ENCODE peak calls at places on chromosomes 16 and 17, in six cellular contexts. One of them, this sample, is unnamed. For H3K4me1, the result is how much of the 10 kb centered on the place peaks cover.

GRCh38 chr16:4839942-4840341 is 7.1 kb downstream of the GLYR1 start:
- DNase-seq in adrenal gland: no peak
- DNase-seq in GM12878: no peak
- DNase-seq in psoas muscle: no peak
- DNase-seq in left ventricle myocardium inferior: no peak
- DNase-seq in A549: peak
- DNase-seq in this sample: no peak

GRCh38 chr17:17387461-17388362 is 84.5 kb downstream of the NT5M start:
- DNase-seq in psoas muscle: no peak
- DNase-seq in A549: peak
- DNase-seq in adrenal gland: no peak
- DNase-seq in GM12878: no peak
- DNase-seq in left ventricle myocardium inferior: no peak
- DNase-seq in this sample: peak

GRCh38 chr17:6940186-6940649 is 55.6 kb upstream of the ALOX12 start:
- DNase-seq in adrenal gland: no peak
- DNase-seq in GM12878: no peak
- DNase-seq in left ventricle myocardium inferior: no peak
- DNase-seq in psoas muscle: no peak
- DNase-seq in A549: no peak
- DNase-seq in this sample: no peak

GRCh38 chr16:66872927-66873684 is 7.2 kb upstream of the PDP2 start:
- DNase-seq in psoas muscle: peak
- DNase-seq in A549: peak
- DNase-seq in left ventricle myocardium inferior: peak
- DNase-seq in GM12878: peak
- DNase-seq in adrenal gland: peak
- DNase-seq in this sample: peak

GRCh38 chr17:50841949-50842354 is 6.6 kb downstream of the WFIKKN2 start:
- DNase-seq in psoas muscle: peak
- DNase-seq in adrenal gland: peak
- DNase-seq in A549: peak
- DNase-seq in left ventricle myocardium inferior: peak
- DNase-seq in GM12878: no peak
- DNase-seq in this sample: peak

GRCh38 chr17:29295420-29295819 is 1.5 kb upstream of the NUFIP2 start:
- DNase-seq in A549: no peak
- DNase-seq in left ventricle myocardium inferior: no peak
- DNase-seq in psoas muscle: no peak
- DNase-seq in GM12878: no peak
- DNase-seq in adrenal gland: no peak
- DNase-seq in this sample: no peak

GRCh38 chr17:17375826-17376225 is 72.7 kb downstream of the NT5M start:
- DNase-seq in psoas muscle: no peak
- DNase-seq in GM12878: no peak
- DNase-seq in A549: no peak
- DNase-seq in adrenal gland: no peak
- DNase-seq in left ventricle myocardium inferior: no peak
- DNase-seq in this sample: no peak

GRCh38 chr17:82531431-82531881 is 11.9 kb downstream of the FOXK2 start:
- DNase-seq in left ventricle myocardium inferior: no peak
- DNase-seq in psoas muscle: no peak
- DNase-seq in GM12878: no peak
- DNase-seq in adrenal gland: no peak
- DNase-seq in A549: no peak
- DNase-seq in this sample: no peak

GRCh38 chr17:37558299-37558698 is 50.9 kb downstream of the SYNRG start:
- DNase-seq in adrenal gland: no peak
- DNase-seq in left ventricle myocardium inferior: no peak
- DNase-seq in A549: no peak
- DNase-seq in GM12878: no peak
- DNase-seq in psoas muscle: no peak
- DNase-seq in this sample: no peak

GRCh38 chr17:80000955-80001354 is 34.7 kb downstream of the TBC1D16 start:
- DNase-seq in A549: no peak
- DNase-seq in psoas muscle: no peak
- DNase-seq in adrenal gland: no peak
- DNase-seq in left ventricle myocardium inferior: no peak
- DNase-seq in GM12878: no peak
- DNase-seq in this sample: no peak

DNA sequence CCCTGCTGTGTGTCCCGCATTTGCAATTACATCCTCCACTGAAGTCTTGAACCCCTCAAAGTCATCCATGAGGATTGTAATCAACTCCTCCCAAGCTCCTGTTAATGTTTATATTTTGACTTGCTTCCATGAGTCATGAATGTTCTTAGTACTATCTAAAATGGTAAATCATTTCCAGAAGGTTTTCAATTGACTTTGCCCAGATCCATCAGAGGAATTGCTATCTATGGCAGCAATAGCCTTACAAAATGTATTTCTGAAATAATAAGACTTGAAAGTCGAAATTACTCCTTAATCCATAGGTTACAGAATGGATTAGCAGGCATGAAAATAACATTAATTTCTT is 2.5 kb upstream of the C16orf87 start:
- DNase-seq in A549: no peak
- DNase-seq in psoas muscle: no peak
- DNase-seq in left ventricle myocardium inferior: no peak
- DNase-seq in GM12878: no peak
- DNase-seq in adrenal gland: no peak
- DNase-seq in this sample: no peak
- H3K4me1 ChIP-seq in A549: under half
- H3K4me1 ChIP-seq in psoas muscle: under half
- H3K4me1 ChIP-seq in left ventricle myocardium inferior: under half
- H3K4me1 ChIP-seq in GM12878: under half
- H3K4me1 ChIP-seq in adrenal gland: under half
- H3K4me1 ChIP-seq in this sample: under half

GRCh38 chr16:69838417-69838990 is 76.4 kb downstream of the WWP2 start:
- DNase-seq in A549: no peak
- DNase-seq in GM12878: no peak
- DNase-seq in left ventricle myocardium inferior: peak
- DNase-seq in psoas muscle: no peak
- DNase-seq in adrenal gland: no peak
- DNase-seq in this sample: no peak

GRCh38 chr16:69837380-69837779 is 75.2 kb downstream of the WWP2 start:
- DNase-seq in A549: no peak
- DNase-seq in GM12878: no peak
- DNase-seq in psoas muscle: no peak
- DNase-seq in left ventricle myocardium inferior: no peak
- DNase-seq in adrenal gland: no peak
- DNase-seq in this sample: no peak

GRCh38 chr16:69834817-69835477 is 72.8 kb downstream of the WWP2 start:
- DNase-seq in adrenal gland: no peak
- DNase-seq in left ventricle myocardium inferior: no peak
- DNase-seq in A549: no peak
- DNase-seq in psoas muscle: no peak
- DNase-seq in GM12878: no peak
- DNase-seq in this sample: no peak

GRCh38 chr16:69833791-69834282 is 71.7 kb downstream of the WWP2 start:
- DNase-seq in A549: no peak
- DNase-seq in GM12878: no peak
- DNase-seq in adrenal gland: peak
- DNase-seq in left ventricle myocardium inferior: no peak
- DNase-seq in psoas muscle: no peak
- DNase-seq in this sample: peak

DNA sequence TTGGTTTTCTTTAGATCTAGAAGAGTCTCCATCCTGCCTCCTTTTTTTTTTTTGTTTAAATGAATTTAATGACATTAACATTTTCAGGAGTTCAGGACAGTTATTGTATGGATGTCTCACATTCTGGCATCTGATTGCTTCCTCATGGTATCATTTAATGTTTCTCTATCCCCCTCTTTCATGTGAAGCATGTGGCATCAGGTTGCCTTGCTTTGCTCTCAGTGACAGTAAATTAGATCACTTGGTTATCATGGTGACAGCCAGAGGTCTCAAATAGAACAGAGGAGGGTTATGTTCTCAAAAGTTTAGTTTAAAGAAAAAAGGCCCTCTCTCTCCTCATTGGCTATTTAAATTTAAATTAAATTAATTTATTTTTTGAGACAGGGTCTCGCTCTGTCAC is 74.1 kb downstream of the WWP2 start:
- DNase-seq in GM12878: no peak
- DNase-seq in left ventricle myocardium inferior: no peak
- DNase-seq in adrenal gland: no peak
- DNase-seq in psoas muscle: no peak
- DNase-seq in A549: no peak
- DNase-seq in this sample: no peak
- H3K4me1 ChIP-seq in GM12878: under half
- H3K4me1 ChIP-seq in left ventricle myocardium inferior: half or more
- H3K4me1 ChIP-seq in adrenal gland: under half
- H3K4me1 ChIP-seq in psoas muscle: half or more
- H3K4me1 ChIP-seq in A549: under half
- H3K4me1 ChIP-seq in this sample: under half

DNA sequence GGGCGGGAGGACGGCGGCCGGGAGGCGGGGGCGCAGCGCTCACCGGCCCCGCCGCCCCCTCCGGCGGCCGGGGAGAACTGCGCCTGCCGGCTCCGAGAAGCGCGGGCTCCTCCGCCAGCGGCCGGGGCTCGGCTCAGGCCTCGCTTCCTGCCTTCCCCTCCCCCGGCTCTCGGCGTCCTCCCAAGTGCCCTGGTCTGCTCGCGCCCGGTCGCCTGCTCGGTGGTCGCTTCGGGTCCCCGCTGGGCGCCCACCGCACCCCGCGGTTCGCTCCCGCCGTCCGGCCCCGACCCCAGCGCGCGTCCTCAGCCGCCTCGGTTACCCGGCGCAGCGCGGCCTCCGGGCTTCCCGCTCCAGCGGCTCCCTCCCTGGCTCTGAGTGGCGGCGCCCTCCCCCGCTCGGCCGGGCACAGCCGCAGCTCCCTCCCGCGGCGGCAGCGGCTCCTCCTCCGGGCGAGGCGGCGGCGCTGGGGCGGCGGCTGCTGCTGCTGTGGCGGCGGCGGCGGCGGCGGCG is 294 bp downstream of the UBTF start:
- DNase-seq in left ventricle myocardium inferior: peak
- DNase-seq in A549: peak
- DNase-seq in adrenal gland: peak
- DNase-seq in psoas muscle: peak
- DNase-seq in GM12878: no peak
- DNase-seq in this sample: peak
- H3K4me1 ChIP-seq in left ventricle myocardium inferior: half or more
- H3K4me1 ChIP-seq in A549: under half
- H3K4me1 ChIP-seq in adrenal gland: under half
- H3K4me1 ChIP-seq in psoas muscle: under half
- H3K4me1 ChIP-seq in GM12878: under half
- H3K4me1 ChIP-seq in this sample: under half

DNA sequence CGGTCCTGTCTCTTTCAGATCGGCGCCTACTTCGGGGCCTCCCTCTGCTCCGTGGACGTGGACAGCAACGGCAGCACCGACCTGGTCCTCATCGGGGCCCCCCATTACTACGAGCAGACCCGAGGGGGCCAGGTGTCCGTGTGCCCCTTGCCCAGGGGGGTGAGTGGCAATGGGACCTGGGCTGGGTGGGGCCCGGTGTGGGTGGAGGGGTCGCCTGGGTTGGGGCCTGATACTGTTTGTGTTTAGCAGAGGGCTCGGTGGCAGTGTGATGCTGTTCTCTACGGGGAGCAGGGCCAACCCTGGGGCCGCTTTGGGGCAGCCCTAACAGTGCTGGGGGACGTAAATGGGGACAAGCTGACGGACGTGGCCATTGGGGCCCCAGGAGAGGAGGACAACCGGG is 37.7 kb downstream of the ITGAM start:
- DNase-seq in GM12878: no peak
- DNase-seq in adrenal gland: no peak
- DNase-seq in psoas muscle: no peak
- DNase-seq in left ventricle myocardium inferior: no peak
- DNase-seq in A549: no peak
- DNase-seq in this sample: no peak
- H3K4me1 ChIP-seq in GM12878: under half
- H3K4me1 ChIP-seq in adrenal gland: under half
- H3K4me1 ChIP-seq in psoas muscle: under half
- H3K4me1 ChIP-seq in left ventricle myocardium inferior: under half
- H3K4me1 ChIP-seq in A549: under half
- H3K4me1 ChIP-seq in this sample: under half

DNA sequence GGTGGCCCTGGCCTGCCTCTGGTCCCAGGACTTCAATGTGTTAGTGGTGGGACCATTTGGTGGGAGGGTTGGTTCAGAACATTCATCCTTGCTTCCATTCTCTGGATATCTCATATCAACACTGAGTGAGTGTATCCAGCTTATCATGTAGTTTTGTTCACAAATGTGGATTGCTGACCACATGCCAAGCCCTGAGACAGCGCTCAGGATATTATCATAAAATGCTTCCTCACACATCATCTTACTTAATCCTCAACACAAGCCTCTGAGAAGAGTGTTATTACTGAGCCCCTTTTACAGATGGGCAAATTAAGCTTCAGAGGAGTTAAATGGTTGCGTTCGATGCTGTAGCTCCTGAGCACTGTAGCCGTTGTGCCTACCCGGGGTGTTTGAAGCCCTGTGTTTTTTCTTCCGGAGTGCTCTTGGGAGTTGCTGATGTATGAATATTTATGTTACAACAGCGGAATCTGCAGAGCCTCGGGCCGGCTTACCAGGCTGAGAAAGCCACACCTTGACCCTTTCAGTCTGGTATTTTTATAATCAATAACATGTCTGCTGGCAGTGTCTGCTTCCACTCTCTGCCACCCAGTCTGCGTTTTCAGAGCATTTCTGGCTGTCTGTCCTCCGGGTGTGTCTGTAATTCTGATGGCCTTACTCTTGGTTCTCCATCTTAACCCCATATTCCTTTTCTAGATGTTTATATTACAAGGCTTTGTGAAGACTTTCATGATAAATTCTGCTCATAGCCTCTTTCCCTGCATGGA is 2.8 kb downstream of the GLP2R start:
- DNase-seq in psoas muscle: no peak
- DNase-seq in left ventricle myocardium inferior: no peak
- DNase-seq in GM12878: no peak
- DNase-seq in adrenal gland: no peak
- DNase-seq in A549: no peak
- DNase-seq in this sample: no peak
- H3K4me1 ChIP-seq in psoas muscle: under half
- H3K4me1 ChIP-seq in left ventricle myocardium inferior: under half
- H3K4me1 ChIP-seq in GM12878: under half
- H3K4me1 ChIP-seq in adrenal gland: under half
- H3K4me1 ChIP-seq in A549: under half
- H3K4me1 ChIP-seq in this sample: under half

DNA sequence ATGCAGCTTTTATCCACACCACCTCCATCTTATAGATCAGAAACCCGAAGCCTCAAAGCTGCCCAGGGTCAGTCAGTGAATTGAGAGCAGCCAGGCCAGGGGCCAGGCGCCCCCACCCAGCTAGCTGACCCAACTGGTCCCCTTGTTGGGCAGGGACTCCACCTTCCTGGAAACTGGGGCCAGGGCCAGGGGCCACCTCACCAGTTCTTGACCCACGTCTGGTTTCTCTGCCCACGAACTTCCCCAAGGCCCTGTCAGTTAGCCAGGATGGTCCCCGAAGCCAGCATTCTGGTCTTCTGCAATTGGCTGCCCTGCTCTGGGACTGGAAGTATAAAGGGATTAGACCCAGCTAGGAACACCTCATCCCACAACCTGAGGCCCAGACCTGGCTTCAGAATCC is 2.4 kb downstream of the FAM83G start:
- DNase-seq in A549: no peak
- DNase-seq in GM12878: no peak
- DNase-seq in adrenal gland: no peak
- DNase-seq in psoas muscle: no peak
- DNase-seq in left ventricle myocardium inferior: no peak
- DNase-seq in this sample: no peak
- H3K4me1 ChIP-seq in A549: under half
- H3K4me1 ChIP-seq in GM12878: under half
- H3K4me1 ChIP-seq in adrenal gland: under half
- H3K4me1 ChIP-seq in psoas muscle: under half
- H3K4me1 ChIP-seq in left ventricle myocardium inferior: under half
- H3K4me1 ChIP-seq in this sample: under half

This sample was measured in thyroid gland.